ENCODE peak calls at places on chromosomes 16 and 17, in five cellular contexts. V, A, J, Y and N are unnamed samples.

GRCh38 chr17:70622382-70623260 is 453.3 kb downstream of the KCNJ2 start:
- DNase-seq in V (peak; percentile 23), A (peak; percentile 14), J (peak; percentile 63), Y (peak; percentile 74), N (peak; percentile 49)

GRCh38 chr17:75783803-75784472 is 668 bp upstream of the UNK start:
- DNase-seq in V (no peak), A (no peak), J (no peak), Y (no peak), N (peak; percentile 36)

GRCh38 chr16:83402969-83403368 is 404.8 kb upstream of the HSBP1 start:
- DNase-seq in V (peak; percentile 27), A (no peak), J (no peak), Y (no peak), N (no peak)

GRCh38 chr16:55499951-55500350 is 8.9 kb upstream of the LPCAT2 start:
- DNase-seq in V (peak; percentile 97), A (no peak), J (peak; percentile 23), Y (peak; percentile 40), N (peak; percentile 52)

GRCh38 chr17:68349157-68349556 is 57.9 kb downstream of the ARSG start:
- DNase-seq in V (no peak), A (peak; percentile 84), J (no peak), Y (no peak), N (peak; percentile 45)

GRCh38 chr16:48087639-48088038 is 68.2 kb downstream of the ABCC12 start:
- DNase-seq in V (no peak), A (no peak), J (no peak), Y (no peak), N (no peak)

GRCh38 chr17:79261361-79262072 is 186.9 kb downstream of the ENGASE start:
- DNase-seq in V (no peak), A (no peak), J (no peak), Y (no peak), N (no peak)

GRCh38 chr17:36503456-36504155 is 17.1 kb downstream of the ZNHIT3 start:
- DNase-seq in V (no peak), A (no peak), J (no peak), Y (no peak), N (no peak)

GRCh38 chr17:71409712-71410111 is 711.1 kb upstream of the SOX9 start:
- DNase-seq in V (peak; percentile 52), A (no peak), J (no peak), Y (no peak), N (no peak)

GRCh38 chr17:78335176-78335575 is 24.7 kb downstream of the SOCS3 start:
- DNase-seq in V (no peak), A (no peak), J (no peak), Y (no peak), N (no peak)

GRCh38 chr17:58312824-58313223 is 15.8 kb downstream of the TSPOAP1 start:
- DNase-seq in V (no peak), A (no peak), J (no peak), Y (no peak), N (no peak)
- TF ChIP-seq CTCF in V (no peak), A (no peak), J (no peak), Y (no peak), N (no peak)

DNA sequence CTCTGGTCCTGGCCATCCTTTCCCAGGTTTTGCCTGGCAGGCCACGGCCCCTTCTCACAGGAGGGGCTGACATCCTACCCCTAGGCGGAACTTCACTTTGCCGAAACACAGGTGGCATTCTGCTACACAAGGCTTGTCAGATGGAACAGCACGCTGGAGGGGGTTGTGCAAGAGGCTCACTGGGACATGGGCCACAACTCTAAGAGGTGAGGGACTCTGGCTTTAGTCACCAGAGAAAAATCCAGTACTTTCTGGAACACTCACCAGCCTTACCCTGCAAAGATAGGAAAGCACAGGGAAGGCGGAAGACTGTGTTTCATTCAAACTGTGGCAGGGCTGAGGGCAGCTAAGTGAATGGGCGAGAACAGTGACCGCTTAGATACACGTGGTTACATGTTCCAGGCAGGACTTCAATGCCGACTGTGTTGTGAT is 18.3 kb downstream of the CDC42EP4 start:
- DNase-seq in V (peak; percentile 83), A (no peak), J (no peak), Y (no peak), N (no peak)
- TF ChIP-seq CTCF in V (no peak), A (no peak), J (no peak), Y (no peak), N (no peak)

GRCh38 chr17:28252436-28252835 is 66.6 kb upstream of the TMEM97 start:
- DNase-seq in V (no peak), A (no peak), J (no peak), Y (no peak), N (no peak)

GRCh38 chr17:28244446-28244845 is 74.6 kb upstream of the TMEM97 start:
- DNase-seq in V (no peak), A (no peak), J (no peak), Y (no peak), N (no peak)

GRCh38 chr17:28249706-28250105 is 69.3 kb upstream of the TMEM97 start:
- DNase-seq in V (no peak), A (no peak), J (no peak), Y (no peak), N (no peak)

GRCh38 chr17:28242791-28243190 is 76.2 kb upstream of the TMEM97 start:
- DNase-seq in V (no peak), A (no peak), J (no peak), Y (no peak), N (no peak)

DNA sequence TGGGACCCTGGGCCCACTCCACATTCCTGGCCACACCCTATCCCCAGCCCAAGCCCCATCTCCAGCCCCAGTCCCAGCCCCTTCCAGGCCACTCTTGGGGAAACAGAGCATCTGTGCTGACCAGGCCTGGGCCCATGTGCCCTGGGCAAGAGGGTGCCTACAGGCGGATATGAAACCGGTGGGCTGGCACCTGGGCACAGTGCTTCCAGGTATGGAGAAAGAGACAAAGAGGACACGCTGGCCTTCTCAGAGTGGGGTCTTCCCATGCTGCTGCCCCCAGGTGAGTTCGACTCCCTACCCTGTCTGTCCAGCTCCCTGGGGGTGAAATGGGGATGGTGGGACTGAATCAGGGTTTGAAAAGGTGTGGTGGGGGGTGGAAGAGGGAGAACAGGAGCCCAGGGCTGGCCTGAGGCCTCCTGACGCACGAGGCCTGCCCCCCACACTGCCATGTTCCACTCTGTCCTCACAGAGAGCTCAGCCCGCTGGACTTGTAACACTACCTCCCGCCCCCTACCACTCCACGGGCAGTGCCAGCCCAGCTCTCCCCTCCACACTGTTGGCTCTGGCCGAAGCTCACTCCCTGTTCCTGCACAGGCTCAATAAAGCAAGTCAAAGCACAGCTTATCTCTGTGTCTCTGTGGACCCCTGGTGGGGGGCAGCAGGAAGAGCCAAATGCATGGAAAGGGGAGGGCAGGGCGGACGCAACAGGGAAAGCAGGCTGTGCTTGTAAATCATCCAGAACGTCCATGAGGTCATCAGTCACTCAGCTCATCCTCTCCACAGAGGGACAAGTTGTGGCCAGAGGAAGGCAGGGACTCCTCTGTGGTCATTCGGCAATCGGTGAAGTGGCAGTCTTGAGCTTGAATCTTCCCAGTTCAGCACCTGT is 71.1 kb upstream of the TMEM97 start:
- DNase-seq in V (no peak), A (no peak), J (no peak), Y (no peak), N (no peak)
- TF ChIP-seq CTCF in V (no peak), A (no peak), J (no peak), Y (no peak), N (no peak)

GRCh38 chr17:14395255-14395654 is 94.4 kb downstream of the HS3ST3B1 start:
- DNase-seq in V (no peak), A (no peak), J (no peak), Y (no peak), N (no peak)

GRCh38 chr17:14393723-14394122 is 92.8 kb downstream of the HS3ST3B1 start:
- DNase-seq in V (no peak), A (no peak), J (no peak), Y (no peak), N (no peak)

GRCh38 chr17:14398766-14399165 is 97.9 kb downstream of the HS3ST3B1 start:
- DNase-seq in V (no peak), A (no peak), J (no peak), Y (no peak), N (no peak)

GRCh38 chr17:14396542-14396941 is 95.7 kb downstream of the HS3ST3B1 start:
- DNase-seq in V (peak; percentile 12), A (no peak), J (no peak), Y (no peak), N (no peak)
- TF ChIP-seq CTCF in V (no peak), A (no peak), J (no peak), Y (no peak), N (no peak)

DNA sequence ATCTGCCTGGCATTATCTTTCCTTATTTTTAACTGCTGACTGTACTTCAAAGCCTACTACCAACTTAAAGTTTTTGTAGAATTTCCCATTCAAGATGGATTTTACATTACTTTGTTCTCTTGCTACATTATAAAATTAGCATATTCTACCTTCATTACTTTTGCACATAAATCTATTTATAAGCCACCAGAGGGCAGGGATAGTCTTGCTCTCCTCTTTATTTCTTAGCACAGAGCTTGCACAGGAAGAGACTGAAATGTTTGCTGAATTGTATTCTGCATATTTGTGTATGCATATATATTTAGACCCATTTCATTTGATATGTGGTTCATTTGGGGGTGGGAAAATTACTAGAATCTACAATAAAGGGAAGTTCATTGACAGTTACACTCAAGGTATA is 108.0 kb downstream of the SKAP1 start:
- DNase-seq in V (peak; percentile 19), A (no peak), J (no peak), Y (no peak), N (no peak)
- TF ChIP-seq CTCF in V (no peak), A (no peak), J (no peak), Y (no peak), N (no peak)

DNA sequence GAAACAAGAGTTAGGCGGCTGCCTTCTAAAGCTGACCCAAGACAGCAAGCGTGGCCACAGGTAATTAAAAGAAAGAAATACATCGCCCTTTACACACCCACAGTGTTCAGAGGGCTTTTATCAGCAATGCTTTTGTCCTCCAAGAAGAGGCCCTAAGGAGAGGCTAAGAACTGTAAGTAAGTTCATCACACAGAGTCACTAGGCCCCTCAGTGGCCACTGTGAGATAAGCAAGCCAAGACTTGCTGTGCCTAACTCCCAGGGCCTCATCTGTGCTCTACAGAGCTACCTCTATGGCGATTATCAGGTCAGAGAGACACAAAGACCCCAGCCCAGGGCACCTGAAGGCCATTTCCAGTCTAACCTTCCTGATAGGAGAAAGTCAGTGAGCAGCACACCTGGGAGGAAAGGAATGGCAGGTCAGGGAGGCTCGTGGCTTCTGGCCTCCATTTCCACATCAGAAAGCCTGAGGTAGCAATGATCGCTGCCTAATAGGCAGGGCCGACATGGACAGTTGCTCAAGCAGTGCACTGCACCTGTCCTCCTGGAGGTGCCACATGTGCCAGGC is 545.2 kb upstream of the CDH11 start:
- DNase-seq in V (peak; percentile 55), A (no peak), J (no peak), Y (peak; percentile 9), N (no peak)
- TF ChIP-seq CTCF in V (peak; percentile 7), A (no peak), J (no peak), Y (no peak), N (no peak)

GRCh38 chr16:11715246-11715947 is 27.3 kb downstream of the TXNDC11 start:
- DNase-seq in V (no peak), A (peak; percentile 29), J (no peak), Y (no peak), N (no peak)
- TF ChIP-seq CTCF in V (no peak), A (no peak), J (no peak), Y (no peak), N (no peak)

GRCh38 chr17:9928601-9929341 is 23.7 kb upstream of the RCVRN start:
- DNase-seq in V (peak; percentile 86), A (peak; percentile 21), J (no peak), Y (peak; percentile 59), N (no peak)
- TF ChIP-seq CTCF in V (peak; percentile 49), A (no peak), J (no peak), Y (peak; percentile 58), N (no peak)

GRCh38 chr17:82007495-82008257 is 15.0 kb downstream of the CENPX start:
- DNase-seq in V (no peak), A (no peak), J (no peak), Y (no peak), N (no peak)
- TF ChIP-seq CTCF in V (no peak), A (no peak), J (no peak), Y (no peak), N (no peak)

GRCh38 chr16:89993377-89993776 is 25.9 kb downstream of the DBNDD1 start:
- DNase-seq in V (no peak), A (no peak), J (no peak), Y (no peak), N (no peak)
- TF ChIP-seq CTCF in V (no peak), A (no peak), J (no peak), Y (no peak), N (no peak)